ENCODE peak calls at places on chromosomes 11 and 22, in six cellular contexts. M is endodermal cell, E is A549, L is dorsolateral prefrontal cortex, Y is lower lobe of right lung, F is left lung. C is an unnamed sample.

GRCh38 chr11:67564230-67564629 is 19.4 kb upstream of the GSTP1 start:
- DNase-seq in M (peak; percentile 16), E (no peak), L (no peak), Y (no peak), F (no peak), C (no peak)

GRCh38 chr22:37680191-37680851 is 4.9 kb downstream of the LGALS1 start:
- DNase-seq in M (no peak), E (no peak), L (no peak), Y (no peak), F (no peak), C (no peak)

GRCh38 chr22:37521236-37521739 is 2.1 kb upstream of the CARD10 start:
- DNase-seq in M (no peak), E (no peak), L (no peak), Y (no peak), F (no peak), C (no peak)

GRCh38 chr11:34860034-34860433 is 56.1 kb downstream of the APIP start:
- DNase-seq in M (peak; percentile 8), E (no peak), L (no peak), Y (no peak), F (no peak), C (no peak)

GRCh38 chr11:116043857-116044256 is 539.6 kb upstream of the CADM1 start:
- DNase-seq in M (no peak), E (no peak), L (no peak), Y (no peak), F (no peak), C (no peak)

GRCh38 chr11:21861314-21861713 is 331.6 kb upstream of the ANO5 start:
- DNase-seq in M (no peak), E (no peak), L (no peak), Y (no peak), F (no peak), C (no peak)

GRCh38 chr22:28977481-28977971 is 84.1 kb downstream of the C22orf31 start:
- DNase-seq in M (no peak), E (no peak), L (no peak), Y (no peak), F (no peak), C (no peak)

GRCh38 chr22:39219071-39220050 is 25.4 kb downstream of the PDGFB start:
- DNase-seq in M (peak; percentile 59), E (no peak), L (no peak), Y (peak; percentile 14), F (peak; percentile 4), C (peak; percentile 12)

GRCh38 chr22:40789131-40789530 is 30.0 kb downstream of the SLC25A17 start:
- DNase-seq in M (no peak), E (no peak), L (no peak), Y (no peak), F (no peak), C (no peak)

GRCh38 chr11:7347611-7348431 is 96.1 kb downstream of the SYT9 start:
- DNase-seq in M (no peak), E (no peak), L (no peak), Y (no peak), F (no peak), C (no peak)

GRCh38 chr22:18104566-18104965 is 6.0 kb upstream of the TUBA8 start:
- DNase-seq in M (peak; percentile 27), E (no peak), L (no peak), Y (no peak), F (no peak), C (no peak)

GRCh38 chr11:2825886-2826678 is 59.5 kb downstream of the CDKN1C start:
- DNase-seq in M (no peak), E (peak; percentile 20), L (peak; percentile 16), Y (peak; percentile 72), F (peak; percentile 76), C (peak; percentile 88)

GRCh38 chr22:27100789-27101188 is 443.4 kb downstream of the MIAT start:
- DNase-seq in M (peak; percentile 77), E (no peak), L (no peak), Y (no peak), F (no peak), C (no peak)

GRCh38 chr11:126415128-126415527 is 59.6 kb downstream of the ST3GAL4 start:
- DNase-seq in M (no peak), E (no peak), L (peak; percentile 78), Y (peak; percentile 62), F (peak; percentile 76), C (peak; percentile 93)

GRCh38 chr11:100929377-100929776 is 200.2 kb downstream of the PGR start:
- DNase-seq in M (no peak), E (no peak), L (no peak), Y (no peak), F (no peak), C (no peak)

GRCh38 chr11:87056091-87056490 is 18.4 kb downstream of the TMEM135 start:
- DNase-seq in M (no peak), E (no peak), L (no peak), Y (no peak), F (no peak), C (no peak)

GRCh38 chr11:86294026-86294425 is 8.0 kb upstream of the HIKESHI start:
- DNase-seq in M (no peak), E (no peak), L (no peak), Y (no peak), F (no peak), C (no peak)

GRCh38 chr22:24965822-24966626 is 13.5 kb downstream of the KIAA1671 start:
- DNase-seq in M (no peak), E (no peak), L (no peak), Y (peak; percentile 84), F (peak; percentile 83), C (no peak)

GRCh38 chr11:26867286-26867685 is 126.6 kb upstream of the FIBIN start:
- DNase-seq in M (no peak), E (no peak), L (no peak), Y (no peak), F (no peak), C (no peak)

GRCh38 chr11:124863137-124863825 is 2.0 kb upstream of the ROBO3 start:
- DNase-seq in M (peak; percentile 79), E (no peak), L (peak; percentile 39), Y (peak; percentile 65), F (peak; percentile 60), C (no peak)

GRCh38 chr22:44271010-44271500 is 41.7 kb downstream of the SHISAL1 start:
- DNase-seq in M (peak; percentile 25), E (no peak), L (no peak), Y (peak; percentile 12), F (no peak), C (peak; percentile 10)

GRCh38 chr22:42018224-42018623 is 19.6 kb downstream of the WBP2NL start:
- DNase-seq in M (no peak), E (no peak), L (no peak), Y (no peak), F (no peak), C (no peak)

DNA sequence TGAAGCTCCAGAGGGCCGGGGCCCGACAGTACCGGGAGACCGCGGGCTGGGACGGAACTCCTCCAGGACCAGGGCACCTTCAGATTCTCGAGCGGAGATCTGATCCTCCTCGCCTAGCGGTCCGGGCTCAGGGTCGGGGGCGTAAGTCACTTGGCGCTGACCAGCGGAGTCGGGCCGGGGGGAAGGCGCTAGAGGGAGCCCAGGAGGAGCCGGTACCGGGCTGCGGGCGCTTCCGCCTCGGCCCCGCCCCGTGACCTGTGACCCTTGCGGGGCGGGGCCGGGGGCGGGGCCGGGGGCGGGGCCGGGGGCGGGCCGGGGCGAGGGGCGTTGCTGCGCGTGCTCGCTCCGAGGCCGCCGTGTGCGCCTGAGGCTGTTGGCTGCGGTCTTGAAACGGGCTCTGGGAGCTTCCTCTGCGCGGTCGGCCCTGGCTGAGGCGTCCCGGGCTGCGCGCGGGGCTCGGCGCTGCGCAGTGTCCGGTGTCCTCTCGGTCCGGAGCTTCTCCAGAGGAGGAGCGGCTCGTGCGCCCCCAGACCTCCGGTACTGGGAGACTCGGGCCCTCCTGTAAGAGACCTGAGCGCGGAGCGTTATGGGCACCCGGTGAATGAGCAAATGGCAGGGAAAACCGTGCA is at the start of gene ARSA:
- DNase-seq in M (peak; percentile 93), E (no peak), L (peak; percentile 68), Y (peak; percentile 92), F (peak; percentile 90), C (peak; percentile 92)
- H3K27ac ChIP-seq in M (no peak within 1 kb of the TSS), E (peak within 1 kb of the TSS; percentile 97), L (peak within 1 kb of the TSS; percentile 70), Y (peak within 1 kb of the TSS; percentile 79), F (peak within 1 kb of the TSS; percentile 67), C (peak within 1 kb of the TSS; percentile 19)

GRCh38 chr11:8593935-8594909 is at the start of gene STK33:
- DNase-seq in M (peak; percentile 91), E (peak; percentile 53), L (no peak), Y (peak; percentile 76), F (peak; percentile 63), C (no peak)
- H3K4me3 ChIP-seq in M (peak within 1 kb of the TSS; percentile 86), E (peak within 1 kb of the TSS; percentile 61), L (peak within 1 kb of the TSS; percentile 75), Y (peak within 1 kb of the TSS; percentile 59), F (peak within 1 kb of the TSS; percentile 52), C (peak within 1 kb of the TSS; percentile 28)

GRCh38 chr11:58829736-58830135 is 14.8 kb downstream of the GLYATL2 start:
- DNase-seq in M (no peak), E (no peak), L (no peak), Y (no peak), F (no peak), C (no peak)
- H3K27ac ChIP-seq in M (no peak overlapping the region), E (no peak overlapping the region), L (no peak overlapping the region), Y (no peak overlapping the region), F (no peak overlapping the region), C (no peak overlapping the region)

GRCh38 chr11:65315204-65315865 is 669 bp downstream of the CDC42EP2 start:
- DNase-seq in M (peak; percentile 98), E (peak; percentile 74), L (peak; percentile 66), Y (peak; percentile 87), F (peak; percentile 78), C (peak; percentile 96)

GRCh38 chr11:65314501-65315203 is at the start of gene CDC42EP2:
- DNase-seq in M (peak; percentile 95), E (peak; percentile 77), L (peak; percentile 79), Y (peak; percentile 92), F (peak; percentile 89), C (peak; percentile 96)

GRCh38 chr11:65315866-65316233 is 1.2 kb downstream of the CDC42EP2 start:
- DNase-seq in M (no peak), E (no peak), L (no peak), Y (no peak), F (no peak), C (no peak)

GRCh38 chr11:65316311-65316978 is 1.8 kb downstream of the CDC42EP2 start:
- DNase-seq in M (peak; percentile 60), E (no peak), L (no peak), Y (peak; percentile 53), F (no peak), C (no peak)

GRCh38 chr11:65316979-65317786 is 2.5 kb downstream of the CDC42EP2 start:
- DNase-seq in M (peak; percentile 79), E (no peak), L (no peak), Y (peak; percentile 71), F (no peak), C (peak; percentile 70)
- H3K4me3 ChIP-seq in M (peak overlapping the region; percentile 40), E (peak overlapping the region; percentile 99), L (peak overlapping the region; percentile 89), Y (peak overlapping the region; percentile 100), F (peak overlapping the region; percentile 72), C (no peak overlapping the region)

GRCh38 chr11:93545566-93545965 is 2.4 kb upstream of the SMCO4 start:
- DNase-seq in M (no peak), E (no peak), L (no peak), Y (no peak), F (no peak), C (no peak)
- H3K27ac ChIP-seq in M (no peak overlapping the region), E (no peak overlapping the region), L (no peak overlapping the region), Y (no peak overlapping the region), F (no peak overlapping the region), C (no peak overlapping the region)

DNA sequence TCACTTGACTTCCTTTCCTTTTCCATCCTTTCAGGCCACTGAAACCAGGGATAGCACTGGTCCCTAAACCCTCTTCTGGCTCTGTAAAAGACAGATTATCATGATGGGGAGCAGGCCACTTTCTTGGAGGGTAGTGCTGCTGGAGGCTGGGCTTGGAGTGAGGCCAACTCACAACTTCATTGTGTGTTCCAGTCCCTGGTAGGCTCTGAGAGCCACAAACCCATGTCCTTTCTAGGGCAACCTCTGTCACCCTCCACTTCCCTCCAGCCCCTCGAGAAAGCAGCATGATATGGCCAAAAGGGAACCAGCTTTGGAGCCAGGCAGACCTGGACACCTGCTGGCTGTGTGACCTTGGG is 2.3 kb downstream of the TKFC start:
- DNase-seq in M (no peak), E (no peak), L (no peak), Y (no peak), F (peak; percentile 30), C (peak; percentile 22)
- H3K4me3 ChIP-seq in M (no peak overlapping the region), E (no peak overlapping the region), L (no peak overlapping the region), Y (no peak overlapping the region), F (no peak overlapping the region), C (no peak overlapping the region)